ENCODE peak calls at places on chromosome 9, in four cellular contexts. O is A549, T is mammary epithelial cell, W is left lung. S is an unnamed sample.

GRCh38 chr9:76321185-76321828 is 72.9 kb downstream of the RFK start:
- DNase-seq in O (peak; percentile 44), T (no peak), W (no peak), S (no peak)

GRCh38 chr9:133991964-133992779 is at the start of gene VAV2:
- DNase-seq in W (peak; percentile 90), T (peak; percentile 54), O (peak; percentile 35), S (peak; percentile 72)

GRCh38 chr9:133275105-133276000 is at the start of gene ABO:
- DNase-seq in T (no peak), O (no peak), W (peak; percentile 84), S (peak; percentile 30)

GRCh38 chr9:11235061-11235460 is 622.3 kb upstream of the PTPRD start:
- DNase-seq in T (no peak), O (no peak), W (no peak), S (no peak)

GRCh38 chr9:114282507-114282906 is 40.4 kb upstream of the ORM1 start:
- DNase-seq in W (no peak), T (peak; percentile 25), O (no peak), S (no peak)

GRCh38 chr9:78921341-78921740 is 624.4 kb downstream of the PSAT1 start:
- DNase-seq in W (no peak), T (no peak), O (no peak), S (no peak)

GRCh38 chr9:108377881-108378280 is 477.9 kb downstream of the ACTL7B start:
- DNase-seq in T (no peak), O (no peak), W (no peak), S (no peak)

GRCh38 chr9:131429121-131430012 is 35.5 kb downstream of the PRRC2B start:
- DNase-seq in W (no peak), O (no peak), T (no peak), S (no peak)

GRCh38 chr9:135887585-135888050 is 19.7 kb downstream of the CAMSAP1 start:
- DNase-seq in T (no peak), O (no peak), W (no peak), S (peak; percentile 28)

GRCh38 chr9:120348951-120349429 is 231.0 kb downstream of the CDK5RAP2 start:
- DNase-seq in O (peak; percentile 73), W (no peak), T (peak; percentile 11), S (peak; percentile 73)

GRCh38 chr9:89593776-89594427 is 10.9 kb upstream of the GADD45G start:
- DNase-seq in T (peak; percentile 31), O (peak; percentile 70), W (no peak), S (peak; percentile 74)

GRCh38 chr9:98993570-98993945 is 49.9 kb downstream of the COL15A1 start:
- DNase-seq in T (no peak), W (no peak), O (no peak), S (no peak)

GRCh38 chr9:73038613-73039012 is 85.8 kb upstream of the ALDH1A1 start:
- DNase-seq in W (no peak), O (no peak), T (peak; percentile 1), S (peak; percentile 84)

GRCh38 chr9:137114613-137115393 is at the start of gene DPP7:
- DNase-seq in O (peak; percentile 76), T (peak; percentile 30), W (peak; percentile 97), S (peak; percentile 49)

GRCh38 chr9:113572076-113572861 is 108.7 kb downstream of the RGS3 start:
- DNase-seq in W (no peak), T (no peak), O (no peak), S (peak; percentile 29)

GRCh38 chr9:115194216-115194615 is 76.3 kb upstream of the TNC start:
- DNase-seq in O (no peak), T (no peak), W (no peak), S (no peak)

GRCh38 chr9:81427870-81428269 is 261.5 kb downstream of the TLE1 start:
- DNase-seq in T (no peak), W (no peak), O (no peak), S (no peak)

GRCh38 chr9:38157711-38158110 is 88.7 kb upstream of the SHB start:
- DNase-seq in O (no peak), T (no peak), W (no peak), S (no peak)

GRCh38 chr9:126777733-126778132 is 27.1 kb upstream of the ZBTB43 start:
- DNase-seq in O (no peak), W (no peak), T (peak; percentile 21), S (peak; percentile 31)

GRCh38 chr9:96519726-96520125 is 69.8 kb downstream of the HABP4 start:
- DNase-seq in O (no peak), W (no peak), T (no peak), S (no peak)

GRCh38 chr9:35605336-35606137 is 475 bp downstream of the TESK1 start:
- DNase-seq in O (peak; percentile 69), W (peak; percentile 83), T (peak; percentile 33), S (no peak)

GRCh38 chr9:14749738-14750137 is 27.2 kb upstream of the CER1 start:
- DNase-seq in T (no peak), O (no peak), W (peak; percentile 8), S (no peak)

GRCh38 chr9:108586451-108586850 is 269.3 kb downstream of the ACTL7B start:
- DNase-seq in O (no peak), W (no peak), T (peak; percentile 26), S (no peak)

GRCh38 chr9:110835859-110836271 is 167.3 kb downstream of the MUSK start:
- DNase-seq in T (no peak), O (peak; percentile 5), W (no peak), S (no peak)

GRCh38 chr9:89661391-89661949 is 56.7 kb downstream of the GADD45G start:
- DNase-seq in O (no peak), W (peak; percentile 75), T (no peak), S (no peak)

GRCh38 chr9:137812356-137813023 is 65.1 kb upstream of the CACNA1B start:
- DNase-seq in W (no peak), O (no peak), T (no peak), S (no peak)

GRCh38 chr9:132955768-132956167 is 11.4 kb upstream of the TSC1 start:
- DNase-seq in T (no peak), W (no peak), O (no peak), S (no peak)

GRCh38 chr9:127876764-127877562 is 512 bp downstream of the AK1 start:
- DNase-seq in O (no peak), W (no peak), T (no peak), S (no peak)

GRCh38 chr9:127878652-127879377 is 1.3 kb upstream of the AK1 start:
- DNase-seq in O (no peak), W (no peak), T (no peak), S (no peak)

GRCh38 chr9:127878001-127878651 is 651 bp upstream of the AK1 start:
- DNase-seq in T (no peak), W (no peak), O (no peak), S (peak; percentile 54)

GRCh38 chr9:127876026-127876763 is 1.3 kb downstream of the AK1 start:
- DNase-seq in T (no peak), O (no peak), W (no peak), S (no peak)

DNA sequence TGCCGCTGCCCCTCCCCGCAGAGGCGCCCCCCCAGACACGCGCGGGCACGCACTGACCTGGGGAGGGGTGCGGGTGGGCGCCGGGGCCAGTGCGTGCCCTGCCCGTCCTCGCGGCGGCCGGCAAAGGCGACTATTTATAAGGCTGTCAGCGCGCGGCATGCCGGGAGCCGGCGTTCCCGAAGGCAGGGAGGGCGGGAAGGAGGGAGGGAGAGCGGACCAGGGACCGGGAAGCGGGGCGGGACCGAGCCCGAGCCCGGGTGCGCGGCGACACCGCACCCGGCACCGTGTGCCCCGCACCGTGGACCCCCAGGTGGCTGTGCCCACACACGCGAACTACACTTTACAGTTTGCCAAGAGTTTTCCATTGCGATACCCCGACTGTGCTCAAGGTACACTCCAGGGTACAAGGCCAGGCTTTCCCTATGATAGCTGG is at the start of gene AK1:
- DNase-seq in O (no peak), W (peak; percentile 93), T (peak; percentile 34), S (peak; percentile 84)
- H3K4me3 ChIP-seq in O (peak within 1 kb of the TSS; percentile 76), W (peak within 1 kb of the TSS; percentile 40), T (peak within 1 kb of the TSS; percentile 44), S (peak within 1 kb of the TSS; percentile 29)

GRCh38 chr9:30579810-30580209 is 1804.6 kb upstream of the ACO1 start:
- DNase-seq in T (no peak), O (no peak), W (no peak), S (no peak)

GRCh38 chr9:30575218-30575617 is 1809.2 kb upstream of the ACO1 start:
- DNase-seq in T (no peak), O (no peak), W (peak; percentile 45), S (no peak)

GRCh38 chr9:30574355-30575151 is 1809.9 kb upstream of the ACO1 start:
- DNase-seq in T (no peak), W (peak; percentile 66), O (no peak), S (no peak)

GRCh38 chr9:30575691-30576090 is 1808.8 kb upstream of the ACO1 start:
- DNase-seq in T (no peak), W (peak; percentile 60), O (no peak), S (no peak)
- H3K4me3 ChIP-seq in T (no peak overlapping the region), W (no peak overlapping the region), O (no peak overlapping the region), S (no peak overlapping the region)

GRCh38 chr9:129932303-129933151 is 97.3 kb downstream of the USP20 start:
- DNase-seq in T (no peak), O (no peak), W (no peak), S (peak; percentile 51)

GRCh38 chr9:129933709-129934586 is 98.7 kb downstream of the USP20 start:
- DNase-seq in W (no peak), O (no peak), T (no peak), S (no peak)

GRCh38 chr9:129930743-129931142 is 95.5 kb downstream of the USP20 start:
- DNase-seq in O (no peak), W (no peak), T (no peak), S (no peak)

GRCh38 chr9:129936222-129936621 is 101.0 kb downstream of the USP20 start:
- DNase-seq in T (no peak), O (no peak), W (no peak), S (no peak)

GRCh38 chr9:129933215-129933614 is 98.0 kb downstream of the USP20 start:
- DNase-seq in T (no peak), W (no peak), O (no peak), S (no peak)
- H3K4me3 ChIP-seq in T (no peak overlapping the region), W (no peak overlapping the region), O (no peak overlapping the region), S (no peak overlapping the region)

GRCh38 chr9:88574993-88575392 is 40.0 kb downstream of the NXNL2 start:
- DNase-seq in W (no peak), O (no peak), T (peak; percentile 26), S (no peak)
- H3K4me3 ChIP-seq in W (no peak overlapping the region), O (no peak overlapping the region), T (no peak overlapping the region), S (no peak overlapping the region)

GRCh38 chr9:94952553-94953373 is 226.3 kb downstream of the AOPEP start:
- DNase-seq in O (no peak), W (no peak), T (peak; percentile 61), S (no peak)
- H3K4me3 ChIP-seq in O (no peak overlapping the region), W (no peak overlapping the region), T (peak overlapping the region; percentile 19), S (no peak overlapping the region)

GRCh38 chr9:69122391-69123141 is 51.5 kb upstream of the TJP2 start:
- DNase-seq in O (peak; percentile 10), W (no peak), T (peak; percentile 44), S (peak; percentile 88)
- H3K4me3 ChIP-seq in O (peak overlapping the region; percentile 55), W (peak overlapping the region; percentile 60), T (peak overlapping the region; percentile 81), S (peak overlapping the region; percentile 56)

DNA sequence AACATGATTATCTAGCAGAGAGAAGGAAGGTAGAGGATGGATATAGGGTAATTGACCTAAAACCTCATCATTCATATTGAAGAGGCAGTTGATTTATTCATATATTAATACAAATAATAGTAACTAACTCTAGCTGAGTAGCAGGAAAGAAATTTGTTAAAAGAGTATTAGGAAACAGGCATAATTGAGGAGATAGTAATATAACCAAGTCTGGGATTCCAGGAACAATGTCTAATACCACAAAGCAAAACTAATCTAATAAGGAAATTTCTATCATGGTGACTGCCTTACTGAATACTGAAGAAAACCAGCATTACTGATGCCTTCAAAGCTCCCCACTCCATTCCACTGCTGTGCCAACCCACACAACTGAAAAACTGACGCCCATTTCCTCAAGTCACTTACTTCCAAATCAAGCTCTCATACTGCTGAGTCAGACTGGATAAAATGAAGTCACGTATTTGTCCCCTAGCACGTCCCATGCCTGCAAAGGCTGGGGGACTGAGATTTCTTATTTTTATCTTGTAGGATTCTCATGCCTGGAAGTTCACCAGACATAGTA is 153.9 kb downstream of the SMC2 start:
- DNase-seq in O (no peak), W (no peak), T (no peak), S (peak; percentile 53)
- H3K4me3 ChIP-seq in O (no peak overlapping the region), W (no peak overlapping the region), T (no peak overlapping the region), S (no peak overlapping the region)